ENCODE peak calls at places on chromosomes 13 and 19, in five cellular contexts. One of them, this sample, is unnamed.
A peak's percentile ranks its signal among the peaks of the same experiment; 100 is the strongest.

GRCh38 chr19:13974073-13974472 is 21.8 kb downstream of the DCAF15 start:
- DNase-seq in mesenchymal stem cell: no peak
- DNase-seq in H9: peak; percentile 93
- DNase-seq in H1: peak; percentile 70
- DNase-seq in trophoblast cell: peak; percentile 50
- DNase-seq in this sample: peak; percentile 35

GRCh38 chr13:92463134-92463533 is 763.5 kb upstream of the GPC6 start:
- DNase-seq in mesenchymal stem cell: no peak
- DNase-seq in H9: no peak
- DNase-seq in H1: no peak
- DNase-seq in trophoblast cell: no peak
- DNase-seq in this sample: no peak

GRCh38 chr13:69660155-69660554 is 447.5 kb upstream of the ATXN8OS start:
- DNase-seq in mesenchymal stem cell: no peak
- DNase-seq in H9: no peak
- DNase-seq in H1: no peak
- DNase-seq in trophoblast cell: no peak
- DNase-seq in this sample: no peak

GRCh38 chr19:41050426-41050825 is 37.8 kb upstream of the CYP2A13 start:
- DNase-seq in mesenchymal stem cell: no peak
- DNase-seq in H9: no peak
- DNase-seq in H1: no peak
- DNase-seq in trophoblast cell: no peak
- DNase-seq in this sample: no peak

GRCh38 chr19:39941615-39942507 is 7.4 kb upstream of the FCGBP start:
- DNase-seq in mesenchymal stem cell: peak; percentile 12
- DNase-seq in H9: no peak
- DNase-seq in H1: no peak
- DNase-seq in trophoblast cell: peak; percentile 19
- DNase-seq in this sample: peak; percentile 6

GRCh38 chr13:41561179-41561578 is 103.8 kb downstream of the RGCC start:
- DNase-seq in mesenchymal stem cell: peak; percentile 57
- DNase-seq in H9: no peak
- DNase-seq in H1: no peak
- DNase-seq in trophoblast cell: no peak
- DNase-seq in this sample: no peak

GRCh38 chr13:100796463-100796862 is 121.9 kb upstream of the TMTC4 start:
- DNase-seq in mesenchymal stem cell: no peak
- DNase-seq in H9: no peak
- DNase-seq in H1: no peak
- DNase-seq in trophoblast cell: peak; percentile 12
- DNase-seq in this sample: no peak

GRCh38 chr19:860481-861098 is 1.1 kb downstream of the CFD start:
- DNase-seq in mesenchymal stem cell: peak; percentile 51
- DNase-seq in H9: no peak
- DNase-seq in H1: no peak
- DNase-seq in trophoblast cell: peak; percentile 55
- DNase-seq in this sample: peak; percentile 61

GRCh38 chr19:13408889-13409518 is 97.3 kb downstream of the CACNA1A start:
- DNase-seq in mesenchymal stem cell: no peak
- DNase-seq in H9: no peak
- DNase-seq in H1: no peak
- DNase-seq in trophoblast cell: no peak
- DNase-seq in this sample: peak; percentile 58

GRCh38 chr19:51507209-51507608 is 5.6 kb upstream of the SIGLEC12 start:
- DNase-seq in mesenchymal stem cell: no peak
- DNase-seq in H9: no peak
- DNase-seq in H1: no peak
- DNase-seq in trophoblast cell: no peak
- DNase-seq in this sample: no peak

DNA sequence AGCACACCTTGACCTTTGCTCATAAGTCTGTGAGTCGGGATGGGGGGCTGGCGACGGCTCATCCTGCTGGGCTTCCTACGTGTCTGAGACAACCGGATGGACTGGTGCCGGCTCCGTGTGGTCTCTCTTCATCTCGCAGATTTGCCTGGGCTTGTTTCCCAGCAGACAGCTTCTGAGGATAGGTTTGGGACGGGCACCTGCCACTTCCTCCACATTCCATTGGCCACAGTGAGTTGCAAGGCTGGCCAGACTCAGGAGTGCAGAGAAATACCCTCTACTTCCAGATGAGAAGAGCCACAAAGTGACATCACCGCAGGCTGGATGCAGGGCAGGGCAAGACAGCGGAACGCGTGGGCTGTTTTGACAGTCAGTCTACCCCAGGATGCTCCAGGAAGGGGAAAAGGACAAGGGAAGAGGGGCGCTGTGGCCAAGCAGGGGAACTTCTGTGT is 48.1 kb downstream of the IRS2 start:
- DNase-seq in mesenchymal stem cell: no peak
- DNase-seq in H9: no peak
- DNase-seq in H1: no peak
- DNase-seq in trophoblast cell: peak; percentile 48
- DNase-seq in this sample: no peak
- H3K18ac ChIP-seq in mesenchymal stem cell: no peak overlapping the region
- H3K18ac ChIP-seq in H9: no peak overlapping the region
- H3K18ac ChIP-seq in H1: no peak overlapping the region
- H3K18ac ChIP-seq in trophoblast cell: no peak overlapping the region
- H3K18ac ChIP-seq in this sample: peak overlapping the region; percentile 46

GRCh38 chr13:94371855-94372254 is 107.6 kb downstream of the DCT start:
- DNase-seq in mesenchymal stem cell: no peak
- DNase-seq in H9: no peak
- DNase-seq in H1: no peak
- DNase-seq in trophoblast cell: no peak
- DNase-seq in this sample: no peak
- H2BK12ac ChIP-seq in mesenchymal stem cell: no peak overlapping the region
- H2BK12ac ChIP-seq in H9: no peak overlapping the region
- H2BK12ac ChIP-seq in H1: no peak overlapping the region
- H2BK12ac ChIP-seq in trophoblast cell: no peak overlapping the region
- H2BK12ac ChIP-seq in this sample: no peak overlapping the region

DNA sequence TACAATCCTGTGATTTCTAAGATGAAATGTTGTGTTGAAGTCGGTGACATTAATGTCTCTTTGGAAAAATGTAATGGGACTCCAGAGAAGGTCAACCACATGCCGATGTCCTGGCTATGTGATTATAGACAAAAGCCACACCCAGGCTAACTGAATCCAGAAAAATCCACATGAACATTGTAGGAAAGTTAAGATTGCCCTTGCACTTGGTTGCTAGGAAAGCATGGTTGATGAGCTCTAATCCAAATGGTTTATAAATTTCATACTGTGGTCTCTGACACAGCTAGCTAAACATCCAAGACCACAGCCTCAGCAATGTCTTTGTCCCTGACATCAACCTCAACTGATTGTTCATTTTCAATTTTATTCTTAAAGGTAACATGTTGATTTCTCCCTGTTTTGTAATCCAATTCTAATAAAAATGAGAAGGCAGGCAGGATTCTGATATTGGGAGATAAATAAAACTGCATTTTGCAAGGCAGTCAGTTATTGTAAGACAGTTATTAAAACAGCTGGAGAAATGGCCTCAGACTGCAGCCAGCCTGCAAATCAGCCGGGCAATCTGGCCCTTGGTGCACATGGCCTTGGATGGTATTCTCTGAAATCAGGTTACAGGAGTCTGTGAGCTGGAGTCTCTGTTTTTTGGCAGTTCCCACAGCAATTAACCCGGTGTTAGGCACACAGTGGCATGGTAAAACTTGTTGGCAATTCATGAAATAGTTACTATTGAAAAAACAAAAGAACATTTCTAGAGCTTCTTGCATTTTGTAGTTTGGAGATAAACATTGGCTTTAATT is 93.9 kb downstream of the STARD13 start:
- DNase-seq in mesenchymal stem cell: peak; percentile 55
- DNase-seq in H9: no peak
- DNase-seq in H1: no peak
- DNase-seq in trophoblast cell: peak; percentile 88
- DNase-seq in this sample: no peak
- H3K18ac ChIP-seq in mesenchymal stem cell: peak overlapping the region; percentile 62
- H3K18ac ChIP-seq in H9: no peak overlapping the region
- H3K18ac ChIP-seq in H1: no peak overlapping the region
- H3K18ac ChIP-seq in trophoblast cell: no peak overlapping the region
- H3K18ac ChIP-seq in this sample: no peak overlapping the region

GRCh38 chr13:34608326-34608725 is 333.7 kb upstream of the NBEA start:
- DNase-seq in mesenchymal stem cell: no peak
- DNase-seq in H9: no peak
- DNase-seq in H1: no peak
- DNase-seq in trophoblast cell: no peak
- DNase-seq in this sample: no peak

GRCh38 chr13:34611678-34612077 is 330.4 kb upstream of the NBEA start:
- DNase-seq in mesenchymal stem cell: peak; percentile 1
- DNase-seq in H9: no peak
- DNase-seq in H1: no peak
- DNase-seq in trophoblast cell: no peak
- DNase-seq in this sample: peak; percentile 9
- H2BK12ac ChIP-seq in mesenchymal stem cell: no peak overlapping the region
- H2BK12ac ChIP-seq in H9: no peak overlapping the region
- H2BK12ac ChIP-seq in H1: no peak overlapping the region
- H2BK12ac ChIP-seq in trophoblast cell: no peak overlapping the region
- H2BK12ac ChIP-seq in this sample: no peak overlapping the region

DNA sequence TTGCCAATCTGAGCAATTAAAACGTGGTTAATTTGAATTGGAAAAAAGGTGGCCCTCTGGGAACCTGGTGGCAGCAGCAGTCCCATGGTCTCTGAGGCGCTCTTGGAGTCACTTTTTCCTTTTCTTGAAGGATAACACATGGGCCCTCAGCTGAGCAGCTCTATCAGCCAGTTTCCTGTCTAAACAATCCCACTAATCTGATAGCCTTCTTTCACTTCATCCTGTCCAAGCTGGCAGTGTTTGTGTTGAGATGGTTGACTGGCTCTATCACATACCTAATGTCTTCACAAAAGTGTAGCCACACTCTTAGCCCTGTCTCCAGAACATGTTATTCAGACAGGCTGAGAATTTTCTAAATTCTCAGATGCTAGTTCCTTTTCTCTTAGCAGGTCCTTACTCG is 10.7 kb downstream of the MZT1 start:
- DNase-seq in mesenchymal stem cell: peak; percentile 37
- DNase-seq in H9: no peak
- DNase-seq in H1: no peak
- DNase-seq in trophoblast cell: no peak
- DNase-seq in this sample: no peak
- H3K18ac ChIP-seq in mesenchymal stem cell: no peak overlapping the region
- H3K18ac ChIP-seq in H9: no peak overlapping the region
- H3K18ac ChIP-seq in H1: no peak overlapping the region
- H3K18ac ChIP-seq in trophoblast cell: no peak overlapping the region
- H3K18ac ChIP-seq in this sample: no peak overlapping the region

This sample was measured in neuronal stem cell.